ENCODE peak calls at places on chromosomes 3 and 15, in six cellular contexts. T is AG10803, R is small intestine, B is NCI-H1105, H is SJSA1, N is mesothelial cell of epicardium. G is an unnamed sample.

GRCh38 chr3:100525753-100526612 is 33.6 kb downstream of the TMEM45A start:
- DNase-seq in T (peak), R (no peak), B (no peak), H (peak), N (no peak), G (no peak)

GRCh38 chr15:74655424-74655823 is 39.8 kb downstream of the CLK3 start:
- DNase-seq in T (peak), R (no peak), B (peak), H (no peak), N (no peak), G (no peak)

GRCh38 chr3:194075088-194075615 is 60.8 kb upstream of the HES1 start:
- DNase-seq in T (no peak), R (peak), B (no peak), H (no peak), N (no peak), G (no peak)

GRCh38 chr3:47041114-47041513 is 61.6 kb downstream of the NBEAL2 start:
- DNase-seq in T (no peak), R (no peak), B (no peak), H (no peak), N (no peak), G (no peak)

GRCh38 chr3:139103484-139103883 is 58.8 kb upstream of the PRR23C start:
- DNase-seq in T (no peak), R (no peak), B (no peak), H (no peak), N (no peak), G (no peak)

GRCh38 chr15:99604865-99605264 is 39.1 kb downstream of the MEF2A start:
- DNase-seq in T (no peak), R (no peak), B (no peak), H (no peak), N (no peak), G (no peak)

GRCh38 chr3:52891615-52892081 is 5.7 kb downstream of the STIMATE start:
- DNase-seq in T (peak), R (no peak), B (no peak), H (no peak), N (no peak), G (no peak)

GRCh38 chr3:45545476-45545875 is 49.1 kb upstream of the LIMD1 start:
- DNase-seq in T (peak), R (no peak), B (no peak), H (peak), N (no peak), G (no peak)

GRCh38 chr15:64693134-64693533 is 82.3 kb downstream of the RBPMS2 start:
- DNase-seq in T (peak), R (no peak), B (no peak), H (no peak), N (no peak), G (no peak)